ENCODE peak calls at places on chromosomes 5 and 9, in ten cellular contexts. One of them, this sample, is unnamed.

GRCh38 chr9:91949946-91950664 is at the start of gene ROR2:
- DNase-seq in KBM-7: peak; percentile 46
- DNase-seq in T-helper 1 cell: peak; percentile 33
- DNase-seq in EH: peak; percentile 42
- DNase-seq in DMS153: peak; percentile 42
- DNase-seq in H7: peak; percentile 97
- DNase-seq in stromal cell of bone marrow: no peak
- DNase-seq in colonic mucosa: peak; percentile 70
- DNase-seq in activated T-cell treated with anti-CD3 and anti-CD28 coated beads, Interleukin-2, amount 50 U/mL, for 48 hours: peak; percentile 77
- DNase-seq in head of caudate nucleus: no peak
- DNase-seq in this sample: peak; percentile 69

GRCh38 chr9:33489070-33489469 is 15.3 kb upstream of the NOL6 start:
- DNase-seq in KBM-7: no peak
- DNase-seq in T-helper 1 cell: no peak
- DNase-seq in EH: peak; percentile 83
- DNase-seq in DMS153: no peak
- DNase-seq in H7: no peak
- DNase-seq in stromal cell of bone marrow: no peak
- DNase-seq in colonic mucosa: no peak
- DNase-seq in activated T-cell treated with anti-CD3 and anti-CD28 coated beads, Interleukin-2, amount 50 U/mL, for 48 hours: no peak
- DNase-seq in head of caudate nucleus: no peak
- DNase-seq in this sample: no peak

GRCh38 chr9:76562511-76562911 is 103.5 kb downstream of the GCNT1 start:
- DNase-seq in KBM-7: no peak
- DNase-seq in T-helper 1 cell: no peak
- DNase-seq in EH: peak; percentile 77
- DNase-seq in DMS153: no peak
- DNase-seq in H7: no peak
- DNase-seq in stromal cell of bone marrow: peak; percentile 71
- DNase-seq in colonic mucosa: no peak
- DNase-seq in activated T-cell treated with anti-CD3 and anti-CD28 coated beads, Interleukin-2, amount 50 U/mL, for 48 hours: no peak
- DNase-seq in head of caudate nucleus: no peak
- DNase-seq in this sample: no peak

GRCh38 chr5:42811591-42812392 is at the start of gene SELENOP:
- DNase-seq in KBM-7: no peak
- DNase-seq in T-helper 1 cell: no peak
- DNase-seq in EH: no peak
- DNase-seq in DMS153: peak; percentile 93
- DNase-seq in H7: peak; percentile 48
- DNase-seq in stromal cell of bone marrow: peak; percentile 82
- DNase-seq in colonic mucosa: peak; percentile 79
- DNase-seq in activated T-cell treated with anti-CD3 and anti-CD28 coated beads, Interleukin-2, amount 50 U/mL, for 48 hours: no peak
- DNase-seq in head of caudate nucleus: peak; percentile 47
- DNase-seq in this sample: peak; percentile 78

GRCh38 chr9:136039488-136039887 is 55.6 kb downstream of the NACC2 start:
- DNase-seq in KBM-7: no peak
- DNase-seq in T-helper 1 cell: no peak
- DNase-seq in EH: no peak
- DNase-seq in DMS153: no peak
- DNase-seq in H7: no peak
- DNase-seq in stromal cell of bone marrow: no peak
- DNase-seq in colonic mucosa: no peak
- DNase-seq in activated T-cell treated with anti-CD3 and anti-CD28 coated beads, Interleukin-2, amount 50 U/mL, for 48 hours: no peak
- DNase-seq in head of caudate nucleus: no peak
- DNase-seq in this sample: no peak

GRCh38 chr5:59169101-59169767 is 586.4 kb downstream of the RAB3C start:
- DNase-seq in KBM-7: no peak
- DNase-seq in T-helper 1 cell: no peak
- DNase-seq in EH: peak; percentile 34
- DNase-seq in DMS153: no peak
- DNase-seq in H7: no peak
- DNase-seq in stromal cell of bone marrow: no peak
- DNase-seq in colonic mucosa: no peak
- DNase-seq in activated T-cell treated with anti-CD3 and anti-CD28 coated beads, Interleukin-2, amount 50 U/mL, for 48 hours: no peak
- DNase-seq in head of caudate nucleus: no peak
- DNase-seq in this sample: no peak

GRCh38 chr5:10199700-10200099 is 50.0 kb downstream of the ATPSCKMT start:
- DNase-seq in KBM-7: no peak
- DNase-seq in T-helper 1 cell: no peak
- DNase-seq in EH: peak; percentile 73
- DNase-seq in DMS153: no peak
- DNase-seq in H7: no peak
- DNase-seq in stromal cell of bone marrow: no peak
- DNase-seq in colonic mucosa: no peak
- DNase-seq in activated T-cell treated with anti-CD3 and anti-CD28 coated beads, Interleukin-2, amount 50 U/mL, for 48 hours: no peak
- DNase-seq in head of caudate nucleus: no peak
- DNase-seq in this sample: no peak

GRCh38 chr5:108503986-108504385 is 122.1 kb upstream of the FBXL17 start:
- DNase-seq in KBM-7: no peak
- DNase-seq in T-helper 1 cell: no peak
- DNase-seq in EH: no peak
- DNase-seq in DMS153: no peak
- DNase-seq in H7: no peak
- DNase-seq in stromal cell of bone marrow: no peak
- DNase-seq in colonic mucosa: no peak
- DNase-seq in activated T-cell treated with anti-CD3 and anti-CD28 coated beads, Interleukin-2, amount 50 U/mL, for 48 hours: no peak
- DNase-seq in head of caudate nucleus: no peak
- DNase-seq in this sample: no peak

GRCh38 chr9:105441761-105442160 is 6.1 kb upstream of the FSD1L start:
- DNase-seq in KBM-7: no peak
- DNase-seq in T-helper 1 cell: no peak
- DNase-seq in EH: no peak
- DNase-seq in DMS153: no peak
- DNase-seq in H7: no peak
- DNase-seq in stromal cell of bone marrow: no peak
- DNase-seq in colonic mucosa: no peak
- DNase-seq in activated T-cell treated with anti-CD3 and anti-CD28 coated beads, Interleukin-2, amount 50 U/mL, for 48 hours: no peak
- DNase-seq in head of caudate nucleus: no peak
- DNase-seq in this sample: no peak

GRCh38 chr5:169980418-169981053 is at the start of gene INSYN2B:
- DNase-seq in KBM-7: peak; percentile 53
- DNase-seq in T-helper 1 cell: no peak
- DNase-seq in EH: peak; percentile 87
- DNase-seq in DMS153: no peak
- DNase-seq in H7: peak; percentile 66
- DNase-seq in stromal cell of bone marrow: peak; percentile 81
- DNase-seq in colonic mucosa: peak; percentile 51
- DNase-seq in activated T-cell treated with anti-CD3 and anti-CD28 coated beads, Interleukin-2, amount 50 U/mL, for 48 hours: peak; percentile 47
- DNase-seq in head of caudate nucleus: peak; percentile 86
- DNase-seq in this sample: peak; percentile 9

GRCh38 chr9:128120061-128120740 is 7.3 kb downstream of the PTGES2 start:
- DNase-seq in KBM-7: no peak
- DNase-seq in T-helper 1 cell: no peak
- DNase-seq in EH: no peak
- DNase-seq in DMS153: no peak
- DNase-seq in H7: peak; percentile 27
- DNase-seq in stromal cell of bone marrow: no peak
- DNase-seq in colonic mucosa: no peak
- DNase-seq in activated T-cell treated with anti-CD3 and anti-CD28 coated beads, Interleukin-2, amount 50 U/mL, for 48 hours: no peak
- DNase-seq in head of caudate nucleus: no peak
- DNase-seq in this sample: peak; percentile 29

GRCh38 chr5:132000677-132001453 is 10.6 kb downstream of the ACSL6 start:
- DNase-seq in KBM-7: peak; percentile 57
- DNase-seq in T-helper 1 cell: peak; percentile 16
- DNase-seq in EH: no peak
- DNase-seq in DMS153: no peak
- DNase-seq in H7: no peak
- DNase-seq in stromal cell of bone marrow: no peak
- DNase-seq in colonic mucosa: no peak
- DNase-seq in activated T-cell treated with anti-CD3 and anti-CD28 coated beads, Interleukin-2, amount 50 U/mL, for 48 hours: no peak
- DNase-seq in head of caudate nucleus: peak; percentile 15
- DNase-seq in this sample: no peak

GRCh38 chr5:32127759-32128158 is 46.4 kb downstream of the GOLPH3 start:
- DNase-seq in KBM-7: no peak
- DNase-seq in T-helper 1 cell: no peak
- DNase-seq in EH: no peak
- DNase-seq in DMS153: no peak
- DNase-seq in H7: no peak
- DNase-seq in stromal cell of bone marrow: no peak
- DNase-seq in colonic mucosa: no peak
- DNase-seq in activated T-cell treated with anti-CD3 and anti-CD28 coated beads, Interleukin-2, amount 50 U/mL, for 48 hours: no peak
- DNase-seq in head of caudate nucleus: no peak
- DNase-seq in this sample: no peak

GRCh38 chr5:140142246-140142645 is 16.5 kb downstream of the IGIP start:
- DNase-seq in KBM-7: no peak
- DNase-seq in T-helper 1 cell: no peak
- DNase-seq in EH: no peak
- DNase-seq in DMS153: no peak
- DNase-seq in H7: no peak
- DNase-seq in stromal cell of bone marrow: no peak
- DNase-seq in colonic mucosa: no peak
- DNase-seq in activated T-cell treated with anti-CD3 and anti-CD28 coated beads, Interleukin-2, amount 50 U/mL, for 48 hours: no peak
- DNase-seq in head of caudate nucleus: no peak
- DNase-seq in this sample: no peak

GRCh38 chr9:125785187-125785840 is 38.1 kb downstream of the PBX3 start:
- DNase-seq in KBM-7: peak; percentile 24
- DNase-seq in T-helper 1 cell: no peak
- DNase-seq in EH: peak; percentile 15
- DNase-seq in DMS153: no peak
- DNase-seq in H7: no peak
- DNase-seq in stromal cell of bone marrow: peak; percentile 82
- DNase-seq in colonic mucosa: no peak
- DNase-seq in activated T-cell treated with anti-CD3 and anti-CD28 coated beads, Interleukin-2, amount 50 U/mL, for 48 hours: peak; percentile 58
- DNase-seq in head of caudate nucleus: peak; percentile 30
- DNase-seq in this sample: no peak

GRCh38 chr9:130426883-130427282 is 17.9 kb upstream of the ASS1 start:
- DNase-seq in KBM-7: no peak
- DNase-seq in T-helper 1 cell: no peak
- DNase-seq in EH: peak; percentile 87
- DNase-seq in DMS153: peak; percentile 58
- DNase-seq in H7: no peak
- DNase-seq in stromal cell of bone marrow: peak; percentile 89
- DNase-seq in colonic mucosa: peak; percentile 81
- DNase-seq in activated T-cell treated with anti-CD3 and anti-CD28 coated beads, Interleukin-2, amount 50 U/mL, for 48 hours: no peak
- DNase-seq in head of caudate nucleus: no peak
- DNase-seq in this sample: no peak

GRCh38 chr5:149730620-149731331 is 666 bp downstream of the PPARGC1B start:
- DNase-seq in KBM-7: peak; percentile 74
- DNase-seq in T-helper 1 cell: peak; percentile 35
- DNase-seq in EH: peak; percentile 17
- DNase-seq in DMS153: no peak
- DNase-seq in H7: peak; percentile 83
- DNase-seq in stromal cell of bone marrow: no peak
- DNase-seq in colonic mucosa: peak; percentile 70
- DNase-seq in activated T-cell treated with anti-CD3 and anti-CD28 coated beads, Interleukin-2, amount 50 U/mL, for 48 hours: peak; percentile 75
- DNase-seq in head of caudate nucleus: peak; percentile 48
- DNase-seq in this sample: peak; percentile 63

GRCh38 chr9:105055922-105056321 is 128.0 kb upstream of the ABCA1 start:
- DNase-seq in KBM-7: no peak
- DNase-seq in T-helper 1 cell: no peak
- DNase-seq in EH: peak; percentile 57
- DNase-seq in DMS153: no peak
- DNase-seq in H7: no peak
- DNase-seq in stromal cell of bone marrow: no peak
- DNase-seq in colonic mucosa: no peak
- DNase-seq in activated T-cell treated with anti-CD3 and anti-CD28 coated beads, Interleukin-2, amount 50 U/mL, for 48 hours: no peak
- DNase-seq in head of caudate nucleus: no peak
- DNase-seq in this sample: no peak

GRCh38 chr9:76453785-76454184 is 5.2 kb upstream of the GCNT1 start:
- DNase-seq in KBM-7: no peak
- DNase-seq in T-helper 1 cell: no peak
- DNase-seq in EH: peak; percentile 65
- DNase-seq in DMS153: no peak
- DNase-seq in H7: no peak
- DNase-seq in stromal cell of bone marrow: peak; percentile 52
- DNase-seq in colonic mucosa: no peak
- DNase-seq in activated T-cell treated with anti-CD3 and anti-CD28 coated beads, Interleukin-2, amount 50 U/mL, for 48 hours: no peak
- DNase-seq in head of caudate nucleus: no peak
- DNase-seq in this sample: no peak

GRCh38 chr9:114847492-114848417 is 41.9 kb upstream of the TNFSF15 start:
- DNase-seq in KBM-7: no peak
- DNase-seq in T-helper 1 cell: no peak
- DNase-seq in EH: no peak
- DNase-seq in DMS153: no peak
- DNase-seq in H7: no peak
- DNase-seq in stromal cell of bone marrow: no peak
- DNase-seq in colonic mucosa: no peak
- DNase-seq in activated T-cell treated with anti-CD3 and anti-CD28 coated beads, Interleukin-2, amount 50 U/mL, for 48 hours: no peak
- DNase-seq in head of caudate nucleus: no peak
- DNase-seq in this sample: no peak

GRCh38 chr5:173334808-173335207 is 6.6 kb upstream of the STC2 start:
- DNase-seq in KBM-7: no peak
- DNase-seq in T-helper 1 cell: no peak
- DNase-seq in EH: peak; percentile 37
- DNase-seq in DMS153: no peak
- DNase-seq in H7: no peak
- DNase-seq in stromal cell of bone marrow: no peak
- DNase-seq in colonic mucosa: no peak
- DNase-seq in activated T-cell treated with anti-CD3 and anti-CD28 coated beads, Interleukin-2, amount 50 U/mL, for 48 hours: no peak
- DNase-seq in head of caudate nucleus: no peak
- DNase-seq in this sample: no peak

GRCh38 chr9:95461448-95462381 is 55.1 kb downstream of the PTCH1 start:
- DNase-seq in KBM-7: no peak
- DNase-seq in T-helper 1 cell: no peak
- DNase-seq in EH: no peak
- DNase-seq in DMS153: no peak
- DNase-seq in H7: no peak
- DNase-seq in stromal cell of bone marrow: no peak
- DNase-seq in colonic mucosa: no peak
- DNase-seq in activated T-cell treated with anti-CD3 and anti-CD28 coated beads, Interleukin-2, amount 50 U/mL, for 48 hours: no peak
- DNase-seq in head of caudate nucleus: no peak
- DNase-seq in this sample: no peak

GRCh38 chr9:123912167-123912897 is 17.6 kb downstream of the DENND1A start:
- DNase-seq in KBM-7: peak; percentile 53
- DNase-seq in T-helper 1 cell: no peak
- DNase-seq in EH: no peak
- DNase-seq in DMS153: no peak
- DNase-seq in H7: peak; percentile 41
- DNase-seq in stromal cell of bone marrow: no peak
- DNase-seq in colonic mucosa: no peak
- DNase-seq in activated T-cell treated with anti-CD3 and anti-CD28 coated beads, Interleukin-2, amount 50 U/mL, for 48 hours: no peak
- DNase-seq in head of caudate nucleus: no peak
- DNase-seq in this sample: no peak

GRCh38 chr5:79031481-79031867 is 38.0 kb downstream of the DMGDH start:
- DNase-seq in KBM-7: no peak
- DNase-seq in T-helper 1 cell: no peak
- DNase-seq in EH: no peak
- DNase-seq in DMS153: no peak
- DNase-seq in H7: no peak
- DNase-seq in stromal cell of bone marrow: no peak
- DNase-seq in colonic mucosa: no peak
- DNase-seq in activated T-cell treated with anti-CD3 and anti-CD28 coated beads, Interleukin-2, amount 50 U/mL, for 48 hours: no peak
- DNase-seq in head of caudate nucleus: no peak
- DNase-seq in this sample: no peak

GRCh38 chr5:470961-471749 is 28.2 kb downstream of the EXOC3 start:
- DNase-seq in KBM-7: no peak
- DNase-seq in T-helper 1 cell: no peak
- DNase-seq in EH: no peak
- DNase-seq in DMS153: no peak
- DNase-seq in H7: no peak
- DNase-seq in stromal cell of bone marrow: no peak
- DNase-seq in colonic mucosa: no peak
- DNase-seq in activated T-cell treated with anti-CD3 and anti-CD28 coated beads, Interleukin-2, amount 50 U/mL, for 48 hours: no peak
- DNase-seq in head of caudate nucleus: no peak
- DNase-seq in this sample: no peak

GRCh38 chr9:114202396-114202795 is 47.1 kb downstream of the COL27A1 start:
- DNase-seq in KBM-7: no peak
- DNase-seq in T-helper 1 cell: no peak
- DNase-seq in EH: no peak
- DNase-seq in DMS153: no peak
- DNase-seq in H7: no peak
- DNase-seq in stromal cell of bone marrow: no peak
- DNase-seq in colonic mucosa: no peak
- DNase-seq in activated T-cell treated with anti-CD3 and anti-CD28 coated beads, Interleukin-2, amount 50 U/mL, for 48 hours: no peak
- DNase-seq in head of caudate nucleus: no peak
- DNase-seq in this sample: no peak

GRCh38 chr9:128894764-128895163 is 12.8 kb downstream of the LRRC8A start:
- DNase-seq in KBM-7: no peak
- DNase-seq in T-helper 1 cell: no peak
- DNase-seq in EH: no peak
- DNase-seq in DMS153: no peak
- DNase-seq in H7: no peak
- DNase-seq in stromal cell of bone marrow: no peak
- DNase-seq in colonic mucosa: no peak
- DNase-seq in activated T-cell treated with anti-CD3 and anti-CD28 coated beads, Interleukin-2, amount 50 U/mL, for 48 hours: no peak
- DNase-seq in head of caudate nucleus: no peak
- DNase-seq in this sample: no peak

GRCh38 chr9:119282476-119283117 is 86.6 kb downstream of the BRINP1 start:
- DNase-seq in KBM-7: no peak
- DNase-seq in T-helper 1 cell: no peak
- DNase-seq in EH: no peak
- DNase-seq in DMS153: no peak
- DNase-seq in H7: no peak
- DNase-seq in stromal cell of bone marrow: no peak
- DNase-seq in colonic mucosa: no peak
- DNase-seq in activated T-cell treated with anti-CD3 and anti-CD28 coated beads, Interleukin-2, amount 50 U/mL, for 48 hours: no peak
- DNase-seq in head of caudate nucleus: no peak
- DNase-seq in this sample: no peak